ENCODE peak calls at places on chromosomes 13 and 19, in four cellular contexts. J, P, N and Z are unnamed samples.

GRCh38 chr19:13053761-13054604 is 48.7 kb downstream of the LYL1 start:
- DNase-seq in J (peak; percentile 71), P (peak; percentile 94), N (peak; percentile 29), Z (peak; percentile 88)

GRCh38 chr19:4324228-4324627 is 14.4 kb downstream of the STAP2 start:
- DNase-seq in J (no peak), P (no peak), N (no peak), Z (no peak)

GRCh38 chr19:32543107-32543900 is 37.7 kb upstream of the PDCD5 start:
- DNase-seq in J (no peak), P (no peak), N (no peak), Z (no peak)

GRCh38 chr19:406121-406711 is 2.7 kb downstream of the C2CD4C start:
- DNase-seq in J (peak; percentile 51), P (no peak), N (no peak), Z (no peak)

GRCh38 chr19:10830941-10831779 is 4.9 kb downstream of the TMED1 start:
- DNase-seq in J (no peak), P (no peak), N (no peak), Z (no peak)

GRCh38 chr13:20942938-20943518 is 40.5 kb upstream of the XPO4 start:
- DNase-seq in J (no peak), P (no peak), N (no peak), Z (no peak)

GRCh38 chr13:40617801-40618356 is 48.6 kb downstream of the FOXO1 start:
- DNase-seq in J (no peak), P (no peak), N (no peak), Z (no peak)

GRCh38 chr13:26557393-26558073 is at the start of gene WASF3:
- DNase-seq in J (peak; percentile 99), P (peak; percentile 94), N (no peak), Z (peak; percentile 56)

GRCh38 chr13:114151565-114152284 is 19.3 kb upstream of the RASA3 start:
- DNase-seq in J (peak; percentile 42), P (no peak), N (no peak), Z (no peak)

GRCh38 chr19:4456566-4456842 is 1.1 kb downstream of the UBXN6 start:
- DNase-seq in J (peak; percentile 70), P (peak; percentile 42), N (no peak), Z (no peak)

GRCh38 chr13:46134961-46135522 is 30.2 kb upstream of the CPB2 start:
- DNase-seq in J (peak; percentile 54), P (no peak), N (peak; percentile 84), Z (peak; percentile 48)

GRCh38 chr19:21463449-21464105 is 41.8 kb upstream of the ZNF429 start:
- DNase-seq in J (peak; percentile 97), P (peak; percentile 50), N (no peak), Z (peak; percentile 38)

GRCh38 chr19:55669418-55670279 is 5.4 kb upstream of the EPN1 start:
- DNase-seq in J (no peak), P (no peak), N (no peak), Z (no peak)

GRCh38 chr19:49614096-49614857 is 23.3 kb downstream of the PRR12 start:
- DNase-seq in J (no peak), P (no peak), N (no peak), Z (peak; percentile 55)

GRCh38 chr19:18460313-18460712 is 22.4 kb upstream of the ISYNA1 start:
- DNase-seq in J (no peak), P (peak; percentile 64), N (no peak), Z (no peak)

GRCh38 chr13:54187461-54187860 is 1158.8 kb downstream of the OLFM4 start:
- DNase-seq in J (no peak), P (no peak), N (no peak), Z (no peak)

GRCh38 chr13:54185101-54185500 is 1156.5 kb downstream of the OLFM4 start:
- DNase-seq in J (no peak), P (no peak), N (no peak), Z (no peak)

GRCh38 chr13:54183728-54184127 is 1155.1 kb downstream of the OLFM4 start:
- DNase-seq in J (no peak), P (no peak), N (no peak), Z (no peak)

GRCh38 chr13:54184576-54184975 is 1156.0 kb downstream of the OLFM4 start:
- DNase-seq in J (no peak), P (no peak), N (no peak), Z (no peak)

GRCh38 chr13:54185785-54186184 is 1157.2 kb downstream of the OLFM4 start:
- DNase-seq in J (peak; percentile 80), P (no peak), N (peak; percentile 2), Z (no peak)
- TF ChIP-seq CTCF in J (peak; percentile 82), P (no peak), N (peak; percentile 24), Z (no peak)

GRCh38 chr13:52455677-52456041 is 381 bp downstream of the CKAP2 start:
- DNase-seq in J (peak; percentile 95), P (peak; percentile 72), N (peak; percentile 90), Z (no peak)

GRCh38 chr13:52459668-52460067 is 4.4 kb downstream of the CKAP2 start:
- DNase-seq in J (no peak), P (no peak), N (no peak), Z (no peak)

GRCh38 chr13:52463526-52463925 is 8.2 kb downstream of the CKAP2 start:
- DNase-seq in J (no peak), P (no peak), N (no peak), Z (no peak)

DNA sequence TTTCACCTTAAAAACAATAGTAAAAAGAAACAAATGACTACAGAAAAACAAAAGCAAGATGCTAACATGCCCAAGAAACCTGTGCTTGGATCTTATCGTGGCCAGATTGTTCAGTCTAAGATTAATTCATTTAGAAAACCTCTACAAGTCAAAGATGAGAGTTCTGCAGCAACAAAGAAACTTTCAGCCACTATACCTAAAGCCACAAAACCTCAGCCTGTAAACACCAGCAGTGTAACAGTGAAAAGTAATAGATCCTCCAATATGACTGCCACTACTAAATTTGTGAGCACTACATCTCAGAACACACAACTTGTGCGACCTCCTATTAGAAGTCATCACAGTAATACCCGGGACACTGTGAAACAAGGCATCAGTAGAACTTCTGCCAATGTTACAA is 6.0 kb downstream of the CKAP2 start:
- DNase-seq in J (no peak), P (no peak), N (no peak), Z (no peak)
- H3K36me3 ChIP-seq in J (peaks cover 90% of the 10 kb centered on the region), P (peaks cover 73% of the 10 kb centered on the region), N (no peaks in the 10 kb centered on the region), Z (no peaks in the 10 kb centered on the region)

DNA sequence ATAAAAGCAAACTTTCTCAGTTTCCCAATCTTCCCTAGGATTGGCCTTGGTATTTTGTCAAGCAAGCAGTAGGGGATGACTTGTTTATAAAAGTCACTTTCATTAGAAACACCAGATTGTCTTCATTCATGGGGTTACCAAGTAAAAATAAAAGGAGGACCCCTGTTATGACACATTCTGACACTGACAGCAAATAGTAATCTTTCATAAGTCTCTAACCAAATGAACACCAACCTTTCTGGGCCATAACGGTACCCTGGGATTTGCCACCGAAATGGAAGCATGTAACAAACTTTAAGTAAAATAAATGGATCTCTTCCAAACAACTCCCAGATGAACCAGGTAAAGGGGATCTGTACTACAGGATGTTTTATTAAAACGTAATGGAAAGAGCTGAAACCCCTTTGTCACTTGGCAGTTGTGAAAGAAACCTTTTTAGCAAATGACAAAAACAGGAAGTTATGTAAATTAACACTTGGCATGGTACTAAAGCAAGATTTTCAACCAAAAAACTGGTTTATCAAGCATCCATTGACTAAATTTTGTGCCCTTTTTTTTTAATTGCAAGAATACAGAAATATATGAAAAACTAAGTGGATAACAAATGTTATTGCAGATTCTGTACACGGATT is 335.6 kb downstream of the RBM26 start:
- DNase-seq in J (no peak), P (no peak), N (no peak), Z (no peak)
- H3K4me3 ChIP-seq in J (no peak overlapping the region), P (no peak overlapping the region), N (no peak overlapping the region), Z (no peak overlapping the region)

GRCh38 chr19:46410205-46411087 is 2.9 kb downstream of the CCDC8 start:
- DNase-seq in J (no peak), P (no peak), N (no peak), Z (no peak)

GRCh38 chr19:46411088-46412033 is 2.0 kb downstream of the CCDC8 start:
- DNase-seq in J (no peak), P (no peak), N (no peak), Z (no peak)

GRCh38 chr19:46412983-46413261 is 442 bp downstream of the CCDC8 start:
- DNase-seq in J (no peak), P (no peak), N (no peak), Z (no peak)

GRCh38 chr19:46413262-46414031 is at the start of gene CCDC8:
- DNase-seq in J (peak; percentile 98), P (peak; percentile 91), N (no peak), Z (peak; percentile 82)

GRCh38 chr19:46412034-46412982 is 1.1 kb downstream of the CCDC8 start:
- DNase-seq in J (peak; percentile 72), P (no peak), N (no peak), Z (no peak)
- TF ChIP-seq CTCF in J (peak; percentile 14), P (no peak), N (no peak), Z (peak; percentile 25)

GRCh38 chr19:40724848-40725247 is 7.9 kb downstream of the ITPKC start:
- DNase-seq in J (no peak), P (no peak), N (no peak), Z (no peak)

GRCh38 chr19:40721936-40722661 is 5.2 kb downstream of the ITPKC start:
- DNase-seq in J (no peak), P (no peak), N (no peak), Z (no peak)

GRCh38 chr19:40723661-40724254 is 6.8 kb downstream of the ITPKC start:
- DNase-seq in J (no peak), P (no peak), N (no peak), Z (no peak)

GRCh38 chr19:40724315-40724714 is 7.4 kb downstream of the ITPKC start:
- DNase-seq in J (no peak), P (no peak), N (no peak), Z (no peak)

DNA sequence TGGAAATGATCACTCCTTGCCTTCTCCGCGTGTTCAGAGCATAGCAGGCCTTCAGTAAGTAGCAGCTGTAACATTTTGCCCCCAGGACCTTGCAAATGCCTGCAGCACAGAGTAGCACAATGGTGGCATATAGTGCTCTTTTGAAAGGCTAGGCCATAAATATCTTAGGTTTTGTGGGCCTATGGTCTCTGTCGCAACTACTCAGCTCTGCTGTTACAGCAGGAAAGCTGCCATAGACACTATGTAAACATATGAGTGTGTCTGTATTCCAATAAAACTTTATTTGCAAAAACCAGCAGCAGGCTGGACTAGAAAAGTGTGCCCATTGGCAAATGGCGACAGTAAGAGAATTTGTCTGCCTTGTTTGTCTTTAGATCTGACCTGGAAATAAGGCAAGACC is 9.4 kb downstream of the ITPKC start:
- DNase-seq in J (no peak), P (no peak), N (peak; percentile 46), Z (no peak)
- H3K36me3 ChIP-seq in J (peaks cover 62% of the 10 kb centered on the region), P (peaks cover 84% of the 10 kb centered on the region), N (peaks cover 25% of the 10 kb centered on the region), Z (no peaks in the 10 kb centered on the region)

GRCh38 chr13:112980441-112980840 is 11.4 kb downstream of the MCF2L start:
- DNase-seq in J (no peak), P (no peak), N (no peak), Z (no peak)
- H3K4me3 ChIP-seq in J (no peak overlapping the region), P (peak overlapping the region; percentile 70), N (no peak overlapping the region), Z (no peak overlapping the region)

GRCh38 chr13:87999791-88000190 is 328.6 kb downstream of the SLITRK5 start:
- DNase-seq in J (no peak), P (no peak), N (no peak), Z (no peak)
- TF ChIP-seq CTCF in J (peak; percentile 52), P (no peak), N (no peak), Z (peak; percentile 12)